ENCODE peak calls at places on chromosomes 16 and 17, in five cellular contexts. One of them, this sample, is unnamed.

GRCh38 chr16:67883146-67883871 is 1.4 kb upstream of the NRN1L start:
- DNase-seq in GM12878: no peak
- DNase-seq in WTC11: no peak
- DNase-seq in GM23338: no peak
- DNase-seq in HepG2: peak
- DNase-seq in this sample: no peak

GRCh38 chr17:5868916-5869475 is 201.2 kb upstream of the WSCD1 start:
- DNase-seq in GM12878: no peak
- DNase-seq in WTC11: no peak
- DNase-seq in GM23338: no peak
- DNase-seq in HepG2: no peak
- DNase-seq in this sample: no peak

GRCh38 chr17:40778466-40778865 is 3.9 kb downstream of the KRT27 start:
- DNase-seq in GM12878: no peak
- DNase-seq in WTC11: no peak
- DNase-seq in GM23338: no peak
- DNase-seq in HepG2: no peak
- DNase-seq in this sample: no peak

GRCh38 chr17:67180275-67180674 is 64.7 kb downstream of the HELZ start:
- DNase-seq in GM12878: no peak
- DNase-seq in WTC11: no peak
- DNase-seq in GM23338: no peak
- DNase-seq in HepG2: no peak
- DNase-seq in this sample: no peak

GRCh38 chr17:27446569-27447301 is 9.5 kb upstream of the KSR1 start:
- DNase-seq in GM12878: no peak
- DNase-seq in WTC11: no peak
- DNase-seq in GM23338: no peak
- DNase-seq in HepG2: no peak
- DNase-seq in this sample: no peak

GRCh38 chr17:5788266-5788900 is 204.1 kb upstream of the NLRP1 start:
- DNase-seq in GM12878: no peak
- DNase-seq in WTC11: no peak
- DNase-seq in GM23338: no peak
- DNase-seq in HepG2: no peak
- DNase-seq in this sample: no peak

GRCh38 chr17:65433157-65433556 is 128.3 kb downstream of the AXIN2 start:
- DNase-seq in GM12878: no peak
- DNase-seq in WTC11: no peak
- DNase-seq in GM23338: no peak
- DNase-seq in HepG2: no peak
- DNase-seq in this sample: no peak

GRCh38 chr16:66220766-66221165 is 145.7 kb upstream of the CDH5 start:
- DNase-seq in GM12878: no peak
- DNase-seq in WTC11: no peak
- DNase-seq in GM23338: no peak
- DNase-seq in HepG2: no peak
- DNase-seq in this sample: no peak

GRCh38 chr17:61399131-61400057 is at the start of gene TBX2:
- DNase-seq in GM12878: no peak
- DNase-seq in WTC11: peak
- DNase-seq in GM23338: peak
- DNase-seq in HepG2: peak
- DNase-seq in this sample: peak

GRCh38 chr17:79843475-79843916 is 4.3 kb upstream of the CBX4 start:
- DNase-seq in GM12878: no peak
- DNase-seq in WTC11: no peak
- DNase-seq in GM23338: no peak
- DNase-seq in HepG2: no peak
- DNase-seq in this sample: no peak

GRCh38 chr17:59373879-59374495 is 42.5 kb downstream of the YPEL2 start:
- DNase-seq in GM12878: no peak
- DNase-seq in WTC11: no peak
- DNase-seq in GM23338: no peak
- DNase-seq in HepG2: no peak
- DNase-seq in this sample: no peak

GRCh38 chr16:5069048-5069447 is 2.6 kb upstream of the ALG1 start:
- DNase-seq in GM12878: no peak
- DNase-seq in WTC11: no peak
- DNase-seq in GM23338: no peak
- DNase-seq in HepG2: no peak
- DNase-seq in this sample: no peak

GRCh38 chr17:34644941-34645550 is 65.7 kb downstream of the TMEM132E start:
- DNase-seq in GM12878: no peak
- DNase-seq in WTC11: no peak
- DNase-seq in GM23338: no peak
- DNase-seq in HepG2: no peak
- DNase-seq in this sample: no peak

GRCh38 chr16:84193480-84193879 is 2.5 kb downstream of the ADAD2 start:
- DNase-seq in GM12878: no peak
- DNase-seq in WTC11: no peak
- DNase-seq in GM23338: no peak
- DNase-seq in HepG2: no peak
- DNase-seq in this sample: no peak

GRCh38 chr17:41551370-41551769 is 20.5 kb downstream of the KRT9 start:
- DNase-seq in GM12878: no peak
- DNase-seq in WTC11: no peak
- DNase-seq in GM23338: no peak
- DNase-seq in HepG2: no peak
- DNase-seq in this sample: no peak

GRCh38 chr16:58421529-58421928 is 29.3 kb downstream of the GINS3 start:
- DNase-seq in GM12878: no peak
- DNase-seq in WTC11: no peak
- DNase-seq in GM23338: no peak
- DNase-seq in HepG2: no peak
- DNase-seq in this sample: no peak
- TF ChIP-seq CREB1 in GM12878: no peak
- TF ChIP-seq CREB1 in WTC11: no peak
- TF ChIP-seq CREB1 in GM23338: no peak
- TF ChIP-seq CREB1 in HepG2: no peak
- TF ChIP-seq CREB1 in this sample: no peak

GRCh38 chr16:75491876-75492275 is 3.4 kb downstream of the CHST6 start:
- DNase-seq in GM12878: no peak
- DNase-seq in WTC11: peak
- DNase-seq in GM23338: peak
- DNase-seq in HepG2: no peak
- DNase-seq in this sample: no peak

GRCh38 chr16:75497558-75497957 is 2.3 kb upstream of the CHST6 start:
- DNase-seq in GM12878: no peak
- DNase-seq in WTC11: no peak
- DNase-seq in GM23338: no peak
- DNase-seq in HepG2: no peak
- DNase-seq in this sample: no peak

GRCh38 chr16:75494184-75494583 is 1.1 kb downstream of the CHST6 start:
- DNase-seq in GM12878: no peak
- DNase-seq in WTC11: no peak
- DNase-seq in GM23338: no peak
- DNase-seq in HepG2: no peak
- DNase-seq in this sample: no peak

GRCh38 chr16:75496546-75496945 is 1.3 kb upstream of the CHST6 start:
- DNase-seq in GM12878: no peak
- DNase-seq in WTC11: no peak
- DNase-seq in GM23338: no peak
- DNase-seq in HepG2: no peak
- DNase-seq in this sample: no peak

GRCh38 chr16:75494696-75495601 is at the start of gene CHST6:
- DNase-seq in GM12878: no peak
- DNase-seq in WTC11: peak
- DNase-seq in GM23338: peak
- DNase-seq in HepG2: peak
- DNase-seq in this sample: peak
- TF ChIP-seq CREB1 in GM12878: peak
- TF ChIP-seq CREB1 in WTC11: no peak
- TF ChIP-seq CREB1 in GM23338: no peak
- TF ChIP-seq CREB1 in HepG2: no peak
- TF ChIP-seq CREB1 in this sample: peak

DNA sequence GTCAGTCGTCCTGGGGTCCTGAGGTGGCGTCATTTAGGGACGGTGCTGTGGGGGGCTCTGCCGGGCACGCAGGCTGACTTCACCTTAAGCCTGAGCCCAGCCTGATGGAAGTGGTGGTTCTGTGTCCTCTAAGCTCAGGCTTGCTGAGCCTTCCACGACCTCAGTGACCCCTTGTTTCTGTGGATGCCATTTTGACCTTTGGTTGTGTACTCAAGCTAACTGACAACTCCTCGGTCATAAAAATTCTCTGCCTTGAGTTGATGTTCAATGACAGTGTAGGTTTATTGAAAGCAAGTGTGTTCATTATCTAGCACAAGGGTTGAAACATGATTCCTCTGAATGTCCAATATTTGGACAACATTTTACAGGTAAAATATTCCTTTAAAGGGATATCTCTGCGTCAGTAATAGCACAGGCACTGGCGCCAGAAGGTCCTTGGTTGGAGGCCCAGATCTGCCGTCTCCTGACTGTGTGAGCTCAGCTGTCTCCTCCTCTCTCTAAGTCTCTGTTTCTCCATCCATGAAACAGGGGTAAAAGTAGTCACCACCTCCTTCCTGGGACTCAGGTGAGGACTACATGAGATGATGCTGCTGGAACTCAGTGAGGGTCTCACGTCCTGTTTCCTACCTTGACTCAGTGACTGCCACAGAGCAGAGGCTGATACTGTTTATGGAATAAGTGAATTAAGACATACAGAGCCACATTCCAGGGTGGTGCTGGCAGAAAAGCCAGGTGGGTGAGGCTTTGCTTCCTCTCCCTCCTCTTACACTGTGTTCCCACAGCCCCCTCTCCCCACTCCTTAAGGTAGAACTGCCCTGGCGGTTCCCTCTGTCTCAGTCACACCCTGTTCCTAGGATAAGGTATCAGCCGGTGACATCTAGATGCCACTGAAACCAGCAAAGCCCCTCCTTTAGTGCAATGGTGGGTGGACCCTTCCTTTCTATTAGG is 75.7 kb downstream of the IRF8 start:
- DNase-seq in GM12878: no peak
- DNase-seq in WTC11: no peak
- DNase-seq in GM23338: no peak
- DNase-seq in HepG2: peak
- DNase-seq in this sample: no peak
- TF ChIP-seq CREB1 in GM12878: no peak
- TF ChIP-seq CREB1 in WTC11: no peak
- TF ChIP-seq CREB1 in GM23338: no peak
- TF ChIP-seq CREB1 in HepG2: no peak
- TF ChIP-seq CREB1 in this sample: no peak

GRCh38 chr16:30459456-30459855 is 13.1 kb upstream of the ITGAL start:
- DNase-seq in GM12878: no peak
- DNase-seq in WTC11: no peak
- DNase-seq in GM23338: no peak
- DNase-seq in HepG2: no peak
- DNase-seq in this sample: no peak

GRCh38 chr16:30457743-30458560 is 12.3 kb upstream of the SEPHS2 start:
- DNase-seq in GM12878: no peak
- DNase-seq in WTC11: no peak
- DNase-seq in GM23338: no peak
- DNase-seq in HepG2: no peak
- DNase-seq in this sample: no peak

GRCh38 chr16:30457256-30457655 is 11.6 kb upstream of the SEPHS2 start:
- DNase-seq in GM12878: no peak
- DNase-seq in WTC11: no peak
- DNase-seq in GM23338: no peak
- DNase-seq in HepG2: no peak
- DNase-seq in this sample: no peak

GRCh38 chr16:30456302-30456701 is 10.6 kb upstream of the SEPHS2 start:
- DNase-seq in GM12878: no peak
- DNase-seq in WTC11: no peak
- DNase-seq in GM23338: no peak
- DNase-seq in HepG2: no peak
- DNase-seq in this sample: no peak

GRCh38 chr16:30458561-30459394 is 13.1 kb upstream of the SEPHS2 start:
- DNase-seq in GM12878: peak
- DNase-seq in WTC11: no peak
- DNase-seq in GM23338: no peak
- DNase-seq in HepG2: peak
- DNase-seq in this sample: no peak
- TF ChIP-seq CREB1 in GM12878: peak
- TF ChIP-seq CREB1 in WTC11: no peak
- TF ChIP-seq CREB1 in GM23338: no peak
- TF ChIP-seq CREB1 in HepG2: no peak
- TF ChIP-seq CREB1 in this sample: no peak

GRCh38 chr17:77446959-77447634 is 306.3 kb downstream of the SEC14L1 start:
- DNase-seq in GM12878: no peak
- DNase-seq in WTC11: no peak
- DNase-seq in GM23338: no peak
- DNase-seq in HepG2: no peak
- DNase-seq in this sample: no peak

GRCh38 chr17:77445908-77446535 is 305.3 kb downstream of the SEC14L1 start:
- DNase-seq in GM12878: no peak
- DNase-seq in WTC11: no peak
- DNase-seq in GM23338: no peak
- DNase-seq in HepG2: no peak
- DNase-seq in this sample: no peak

GRCh38 chr17:77443743-77444260 is 303.0 kb downstream of the SEC14L1 start:
- DNase-seq in GM12878: no peak
- DNase-seq in WTC11: no peak
- DNase-seq in GM23338: no peak
- DNase-seq in HepG2: no peak
- DNase-seq in this sample: no peak

GRCh38 chr17:77444653-77445029 is 303.9 kb downstream of the SEC14L1 start:
- DNase-seq in GM12878: peak
- DNase-seq in WTC11: no peak
- DNase-seq in GM23338: no peak
- DNase-seq in HepG2: no peak
- DNase-seq in this sample: no peak

DNA sequence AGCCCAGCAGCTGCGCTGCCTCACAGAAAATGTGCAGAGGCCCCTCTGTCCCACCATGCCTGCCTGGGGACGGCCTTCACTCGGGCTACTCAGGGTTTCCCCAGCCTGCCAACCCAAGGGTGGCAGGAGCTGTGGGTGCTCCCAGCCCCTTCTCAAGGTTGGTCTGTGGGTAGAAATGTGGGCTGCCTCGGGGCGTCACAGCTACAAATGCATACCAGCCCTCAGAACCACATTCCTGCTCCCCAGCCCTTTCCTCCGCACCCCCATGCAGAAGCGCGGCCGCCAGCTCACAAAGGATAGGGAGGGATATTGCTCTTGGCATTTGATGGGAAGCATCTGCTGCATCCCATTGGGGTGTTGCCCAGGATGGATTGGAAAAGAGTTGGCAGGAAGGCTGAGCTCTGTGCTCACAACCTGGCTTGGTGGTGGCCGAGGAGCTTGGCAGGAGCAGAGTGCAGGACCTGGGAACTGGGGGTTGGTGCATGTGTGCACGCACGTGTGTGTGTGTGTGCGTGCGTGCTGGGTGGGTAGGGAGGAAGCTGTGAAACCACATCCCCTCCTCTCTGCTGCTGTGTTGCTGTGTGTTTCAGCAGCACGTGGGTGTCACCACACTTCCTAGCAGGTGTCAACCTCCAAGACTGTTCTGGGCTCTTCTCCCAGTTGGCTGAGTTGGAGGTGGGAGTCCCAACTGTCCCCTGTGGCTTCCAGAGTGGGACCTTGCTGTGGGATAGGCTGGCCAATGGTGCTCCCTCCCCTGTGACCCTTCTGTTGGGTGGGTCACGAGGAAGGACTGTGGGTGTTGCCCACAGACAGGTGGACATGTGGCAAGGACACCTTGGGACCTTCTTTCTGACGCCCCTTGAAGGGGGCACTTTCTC is 304.5 kb downstream of the SEC14L1 start:
- DNase-seq in GM12878: peak
- DNase-seq in WTC11: no peak
- DNase-seq in GM23338: no peak
- DNase-seq in HepG2: no peak
- DNase-seq in this sample: no peak
- TF ChIP-seq CREB1 in GM12878: no peak
- TF ChIP-seq CREB1 in WTC11: no peak
- TF ChIP-seq CREB1 in GM23338: no peak
- TF ChIP-seq CREB1 in HepG2: no peak
- TF ChIP-seq CREB1 in this sample: no peak

This sample was measured in H1.